ENCODE peak calls at places on chromosomes 4 and X, in seven cellular contexts. O, V, J, M, Q, L and H are unnamed samples.

GRCh38 chr4:102789317-102789717 is 28.5 kb upstream of the MANBA start:
- DNase-seq in O (peak), V (peak), J (peak), M (peak), Q (no peak), L (peak), H (no peak)

GRCh38 chrX:42602136-42602535 is 175.8 kb downstream of the PPP1R2C start:
- DNase-seq in O (peak), V (no peak), J (no peak), M (peak), Q (no peak), L (peak), H (no peak)

GRCh38 chr4:29326816-29327215 is 1393.4 kb upstream of the PCDH7 start:
- DNase-seq in O (no peak), V (no peak), J (no peak), M (peak), Q (no peak), L (peak), H (no peak)

GRCh38 chr4:80538276-80538926 is 202.9 kb downstream of the CFAP299 start:
- DNase-seq in O (peak), V (peak), J (peak), M (peak), Q (no peak), L (no peak), H (no peak)

GRCh38 chr4:8871417-8872401 is at the start of gene HMX1:
- DNase-seq in O (no peak), V (no peak), J (no peak), M (no peak), Q (no peak), L (no peak), H (no peak)

GRCh38 chrX:14010566-14010965 is 19.1 kb downstream of the GEMIN8 start:
- DNase-seq in O (peak), V (no peak), J (peak), M (peak), Q (no peak), L (no peak), H (no peak)

GRCh38 chrX:53494427-53494826 is 60.3 kb upstream of the HSD17B10 start:
- DNase-seq in O (no peak), V (no peak), J (peak), M (no peak), Q (no peak), L (peak), H (no peak)

GRCh38 chrX:135384161-135384836 is 37.4 kb upstream of the SMIM10L2A start:
- DNase-seq in O (no peak), V (no peak), J (no peak), M (no peak), Q (no peak), L (no peak), H (no peak)

GRCh38 chr4:17664755-17665154 is 50.3 kb downstream of the MED28 start:
- DNase-seq in O (no peak), V (no peak), J (peak), M (no peak), Q (no peak), L (no peak), H (no peak)

GRCh38 chr4:2255501-2256155 is 6.3 kb downstream of the MXD4 start:
- DNase-seq in O (peak), V (no peak), J (peak), M (peak), Q (peak), L (peak), H (no peak)

GRCh38 chr4:30720021-30720655 is at the start of gene PCDH7:
- DNase-seq in O (peak), V (peak), J (peak), M (peak), Q (peak), L (peak), H (peak)

GRCh38 chr4:7391637-7392437 is 42.9 kb downstream of the PSAPL1 start:
- DNase-seq in O (no peak), V (no peak), J (no peak), M (no peak), Q (no peak), L (no peak), H (no peak)

GRCh38 chrX:101429934-101430333 is 21.9 kb downstream of the HNRNPH2 start:
- DNase-seq in O (no peak), V (peak), J (peak), M (peak), Q (no peak), L (peak), H (no peak)

GRCh38 chr4:139015269-139015947 is at the start of gene NOCT:
- DNase-seq in O (peak), V (peak), J (peak), M (peak), Q (peak), L (peak), H (peak)

GRCh38 chr4:144903953-144904711 is 193.9 kb downstream of the ANAPC10 start:
- DNase-seq in O (no peak), V (no peak), J (no peak), M (peak), Q (no peak), L (peak), H (no peak)

GRCh38 chrX:115898382-115899001 is 272.1 kb upstream of the AGTR2 start:
- DNase-seq in O (peak), V (no peak), J (peak), M (no peak), Q (no peak), L (peak), H (peak)
- TF ChIP-seq CTCF in O (peak), V (no peak), J (peak), M (no peak), Q (no peak), L (no peak), H (peak)

GRCh38 chr4:137065306-137065705 is 467.0 kb downstream of the PCDH18 start:
- DNase-seq in O (peak), V (no peak), J (peak), M (peak), Q (no peak), L (peak), H (no peak)

GRCh38 chr4:137069473-137069872 is 462.8 kb downstream of the PCDH18 start:
- DNase-seq in O (no peak), V (no peak), J (no peak), M (no peak), Q (no peak), L (no peak), H (no peak)

GRCh38 chr4:137075586-137075985 is 456.7 kb downstream of the PCDH18 start:
- DNase-seq in O (peak), V (no peak), J (no peak), M (no peak), Q (no peak), L (no peak), H (no peak)

GRCh38 chr4:137070614-137071013 is 461.7 kb downstream of the PCDH18 start:
- DNase-seq in O (no peak), V (no peak), J (no peak), M (no peak), Q (no peak), L (no peak), H (no peak)
- TF ChIP-seq CTCF in O (no peak), V (no peak), J (no peak), M (no peak), Q (no peak), L (no peak), H (no peak)

GRCh38 chr4:6342530-6343293 is 73.1 kb downstream of the WFS1 start:
- DNase-seq in O (no peak), V (no peak), J (peak), M (peak), Q (no peak), L (peak), H (no peak)

GRCh38 chr4:6345866-6346265 is 76.2 kb downstream of the WFS1 start:
- DNase-seq in O (no peak), V (no peak), J (no peak), M (no peak), Q (no peak), L (no peak), H (no peak)

GRCh38 chr4:6345096-6345830 is 75.6 kb downstream of the WFS1 start:
- DNase-seq in O (no peak), V (no peak), J (no peak), M (no peak), Q (no peak), L (no peak), H (no peak)

GRCh38 chr4:6341696-6342095 is 72.0 kb downstream of the WFS1 start:
- DNase-seq in O (no peak), V (no peak), J (no peak), M (no peak), Q (no peak), L (no peak), H (no peak)

GRCh38 chr4:6343950-6344408 is 74.3 kb downstream of the WFS1 start:
- DNase-seq in O (peak), V (peak), J (peak), M (peak), Q (no peak), L (peak), H (no peak)
- TF ChIP-seq CTCF in O (peak), V (peak), J (no peak), M (no peak), Q (no peak), L (no peak), H (no peak)

DNA sequence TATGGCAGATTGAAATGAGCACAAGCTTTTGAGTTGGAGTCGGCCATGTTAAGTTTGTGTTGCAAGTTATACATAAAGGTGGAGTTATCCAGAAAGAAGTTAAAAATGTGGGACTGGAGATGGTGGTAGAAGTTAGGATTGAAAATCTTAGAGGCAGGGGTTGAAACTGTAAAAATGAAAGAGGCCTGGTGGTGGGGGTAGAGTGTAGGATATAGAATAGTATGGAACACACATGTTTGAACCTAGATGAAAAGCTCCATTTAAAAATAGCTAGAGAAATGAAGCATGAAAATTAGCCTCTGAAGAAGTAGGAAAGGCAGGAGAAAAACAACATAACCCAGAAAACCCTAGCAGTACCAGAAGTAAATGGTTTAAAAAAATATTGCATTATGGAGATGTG is 131.8 kb upstream of the ENPEP start:
- DNase-seq in O (peak), V (no peak), J (peak), M (no peak), Q (no peak), L (peak), H (peak)
- TF ChIP-seq CTCF in O (peak), V (peak), J (peak), M (no peak), Q (no peak), L (peak), H (no peak)

GRCh38 chr4:85448880-85449763 is 25.8 kb upstream of the ARHGAP24 start:
- DNase-seq in O (no peak), V (no peak), J (no peak), M (no peak), Q (no peak), L (no peak), H (peak)

GRCh38 chr4:85452073-85452764 is 22.7 kb upstream of the ARHGAP24 start:
- DNase-seq in O (no peak), V (no peak), J (no peak), M (no peak), Q (no peak), L (no peak), H (no peak)

GRCh38 chr4:85445058-85445639 is 29.8 kb upstream of the ARHGAP24 start:
- DNase-seq in O (peak), V (no peak), J (no peak), M (peak), Q (no peak), L (peak), H (no peak)

GRCh38 chr4:85446462-85446861 is 28.5 kb upstream of the ARHGAP24 start:
- DNase-seq in O (no peak), V (no peak), J (no peak), M (no peak), Q (no peak), L (no peak), H (no peak)
- TF ChIP-seq CTCF in O (no peak), V (no peak), J (no peak), M (no peak), Q (no peak), L (no peak), H (no peak)

GRCh38 chrX:103918584-103919335 is 43.7 kb upstream of the TMSB15B start:
- DNase-seq in O (peak), V (peak), J (peak), M (peak), Q (peak), L (peak), H (peak)

GRCh38 chrX:103913356-103914020 is 48.9 kb upstream of the TMSB15B start:
- DNase-seq in O (no peak), V (no peak), J (peak), M (peak), Q (no peak), L (peak), H (no peak)

GRCh38 chrX:103919336-103919682 is 43.1 kb upstream of the TMSB15B start:
- DNase-seq in O (peak), V (peak), J (peak), M (peak), Q (peak), L (peak), H (peak)

DNA sequence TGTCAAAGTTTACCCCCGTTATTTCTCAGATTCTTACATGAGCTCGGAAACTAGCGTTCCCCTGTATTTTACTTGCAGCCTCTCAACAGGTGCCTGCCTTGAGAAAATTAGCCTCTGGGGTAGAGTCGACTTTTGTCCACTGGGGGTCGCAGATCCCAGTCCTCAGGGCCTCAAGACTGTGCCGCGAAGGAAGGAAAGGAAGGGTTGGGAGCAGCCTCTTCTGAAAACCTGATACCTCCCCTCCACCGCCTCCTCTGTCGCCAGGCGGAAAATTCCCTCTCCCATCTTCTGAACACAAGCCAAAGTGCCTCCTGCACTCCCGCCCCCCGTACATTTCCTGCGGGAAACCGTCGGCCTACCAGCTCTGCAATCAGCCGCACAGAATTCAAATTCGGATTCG is 44.4 kb upstream of the TMSB15B start:
- DNase-seq in O (peak), V (peak), J (peak), M (peak), Q (peak), L (peak), H (peak)
- TF ChIP-seq CTCF in O (peak), V (peak), J (peak), M (peak), Q (peak), L (peak), H (peak)

GRCh38 chrX:27399146-27399456 is 64.0 kb downstream of the PPP4R3C start:
- DNase-seq in O (no peak), V (no peak), J (no peak), M (no peak), Q (no peak), L (no peak), H (no peak)
- TF ChIP-seq CTCF in O (no peak), V (no peak), J (no peak), M (no peak), Q (peak), L (no peak), H (no peak)

GRCh38 chrX:44544036-44544435 is 1.4 kb upstream of the FUNDC1 start:
- DNase-seq in O (no peak), V (no peak), J (no peak), M (no peak), Q (no peak), L (no peak), H (no peak)

GRCh38 chrX:44542567-44543325 is at the start of gene FUNDC1:
- DNase-seq in O (peak), V (peak), J (peak), M (peak), Q (peak), L (peak), H (peak)
- TF ChIP-seq CTCF in O (peak), V (peak), J (peak), M (peak), Q (peak), L (peak), H (peak)

DNA sequence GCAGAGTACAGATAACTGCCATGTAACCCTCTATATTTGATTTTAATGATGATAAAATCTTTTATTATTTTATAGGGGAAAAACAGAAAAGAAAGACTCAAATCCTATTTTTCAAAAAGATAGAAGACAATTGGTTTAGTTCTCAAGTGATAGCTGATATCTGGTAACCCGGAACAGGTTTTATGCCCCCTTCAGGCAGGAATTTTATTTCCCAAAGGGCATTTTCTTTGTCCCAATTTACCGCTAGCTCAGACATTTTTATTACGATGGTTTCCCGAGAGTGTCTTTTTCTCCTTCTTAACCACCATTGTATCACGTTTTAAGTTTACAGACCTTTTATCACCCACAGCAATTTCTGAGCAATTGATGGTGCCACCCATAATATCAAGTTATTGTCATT is 204.9 kb upstream of the VCX start:
- DNase-seq in O (no peak), V (no peak), J (no peak), M (no peak), Q (no peak), L (no peak), H (no peak)
- TF ChIP-seq CTCF in O (no peak), V (no peak), J (no peak), M (no peak), Q (no peak), L (no peak), H (no peak)